ENCODE peak calls at places on chromosomes 2 and 18, in four cellular contexts. E, C, M and B are unnamed samples.

GRCh38 chr2:128834853-128835252 is 516.2 kb upstream of the HS6ST1 start:
- DNase-seq in E (no peak), C (no peak), M (no peak), B (no peak)

GRCh38 chr2:3523551-3524041 is 4.3 kb upstream of the ADI1 start:
- DNase-seq in E (no peak), C (peak), M (peak), B (no peak)

GRCh38 chr2:237128026-237128703 is 42.5 kb downstream of the COPS8 start:
- DNase-seq in E (no peak), C (peak), M (peak), B (no peak)

GRCh38 chr2:213015387-213016165 is 135.8 kb downstream of the IKZF2 start:
- DNase-seq in E (peak), C (no peak), M (no peak), B (no peak)

GRCh38 chr2:241844066-241844728 is 14.5 kb downstream of the PDCD1 start:
- DNase-seq in E (no peak), C (no peak), M (peak), B (peak)

GRCh38 chr2:20187331-20187730 is 37.6 kb downstream of the SDC1 start:
- DNase-seq in E (no peak), C (no peak), M (no peak), B (no peak)

GRCh38 chr2:74893332-74893731 is 59.4 kb downstream of the HK2 start:
- DNase-seq in E (no peak), C (no peak), M (no peak), B (no peak)

GRCh38 chr18:39966275-39966674 is 1988.8 kb upstream of the PIK3C3 start:
- DNase-seq in E (no peak), C (no peak), M (no peak), B (no peak)

GRCh38 chr2:109454764-109455394 is 158.9 kb downstream of the SEPTIN10 start:
- DNase-seq in E (no peak), C (no peak), M (no peak), B (no peak)

GRCh38 chr2:13616059-13616458 is 899.3 kb downstream of the TRIB2 start:
- DNase-seq in E (no peak), C (no peak), M (no peak), B (no peak)

GRCh38 chr2:100786297-100786658 is 33.7 kb upstream of the NPAS2 start:
- DNase-seq in E (no peak), C (no peak), M (no peak), B (no peak)

GRCh38 chr2:148173168-148173567 is 152.3 kb downstream of the MBD5 start:
- DNase-seq in E (no peak), C (no peak), M (no peak), B (no peak)

GRCh38 chr18:48776161-48776555 is 174.6 kb downstream of the SMAD7 start:
- DNase-seq in E (no peak), C (no peak), M (no peak), B (no peak)

GRCh38 chr2:36678856-36679255 is 17.7 kb upstream of the VIT start:
- DNase-seq in E (no peak), C (no peak), M (no peak), B (no peak)

GRCh38 chr2:46487667-46488333 is 8.4 kb downstream of the TMEM247 start:
- DNase-seq in E (no peak), C (no peak), M (no peak), B (peak)

GRCh38 chr2:38509322-38509946 is 93.3 kb downstream of the HNRNPLL start:
- DNase-seq in E (no peak), C (no peak), M (no peak), B (no peak)

GRCh38 chr2:175445276-175445675 is 263.8 kb upstream of the ATP5MC3 start:
- DNase-seq in E (no peak), C (peak), M (no peak), B (no peak)

GRCh38 chr2:27431395-27431794 is 3.0 kb downstream of the NRBP1 start:
- DNase-seq in E (no peak), C (peak), M (no peak), B (no peak)

GRCh38 chr2:128433911-128434550 is 115.4 kb upstream of the HS6ST1 start:
- DNase-seq in E (no peak), C (no peak), M (no peak), B (no peak)

GRCh38 chr2:70098032-70098431 is 10.8 kb downstream of the PCBP1 start:
- DNase-seq in E (no peak), C (no peak), M (no peak), B (no peak)

GRCh38 chr2:70095833-70096670 is 8.8 kb downstream of the PCBP1 start:
- DNase-seq in E (no peak), C (no peak), M (no peak), B (no peak)

GRCh38 chr2:70094171-70094977 is 7.1 kb downstream of the PCBP1 start:
- DNase-seq in E (no peak), C (peak), M (no peak), B (no peak)

GRCh38 chr2:70091816-70092215 is 4.5 kb downstream of the PCBP1 start:
- DNase-seq in E (no peak), C (no peak), M (no peak), B (no peak)

GRCh38 chr2:70094978-70095832 is 7.9 kb downstream of the PCBP1 start:
- DNase-seq in E (no peak), C (peak), M (no peak), B (no peak)
- TF ChIP-seq USF2 in E (no peak), C (no peak), M (no peak), B (no peak)

GRCh38 chr2:47657886-47658577 is 124.9 kb upstream of the MSH6 start:
- DNase-seq in E (no peak), C (no peak), M (no peak), B (no peak)
- TF ChIP-seq FOXM1 in E (no peak), C (no peak), M (no peak), B (no peak)

GRCh38 chr2:99552529-99552928 is 62.7 kb upstream of the REV1 start:
- DNase-seq in E (no peak), C (no peak), M (peak), B (no peak)

GRCh38 chr2:99559075-99559662 is 69.4 kb upstream of the REV1 start:
- DNase-seq in E (no peak), C (peak), M (peak), B (peak)

GRCh38 chr2:99554238-99554637 is 64.4 kb upstream of the REV1 start:
- DNase-seq in E (no peak), C (no peak), M (no peak), B (no peak)

GRCh38 chr2:99550368-99550767 is 60.6 kb upstream of the REV1 start:
- DNase-seq in E (no peak), C (no peak), M (no peak), B (no peak)

DNA sequence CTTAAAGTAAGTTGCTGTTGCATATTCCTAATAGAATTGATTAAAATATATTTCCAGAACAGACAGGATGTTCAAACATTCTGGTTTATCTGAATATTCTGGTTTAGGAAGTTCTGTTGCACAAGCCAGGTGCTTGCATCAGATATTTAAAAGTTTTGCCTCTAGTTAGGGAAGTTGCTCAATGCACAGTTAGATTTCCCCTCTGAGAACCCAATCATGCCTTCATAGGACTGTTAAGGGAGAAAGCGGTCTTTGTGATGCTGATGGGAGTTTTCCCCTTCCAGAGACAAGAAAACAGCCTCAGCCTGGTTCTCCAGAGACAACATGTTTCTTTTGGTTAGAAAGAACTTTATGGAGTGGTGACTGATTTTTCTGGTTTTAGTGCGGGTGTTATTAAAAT is 65.6 kb upstream of the REV1 start:
- DNase-seq in E (no peak), C (no peak), M (no peak), B (no peak)
- H3K27ac ChIP-seq in E (no peak), C (no peak), M (no peak), B (no peak)

GRCh38 chr2:43088148-43089073 is 138.0 kb downstream of the ZFP36L2 start:
- DNase-seq in E (no peak), C (peak), M (no peak), B (no peak)

GRCh38 chr2:43097650-43098049 is 128.8 kb downstream of the ZFP36L2 start:
- DNase-seq in E (no peak), C (no peak), M (no peak), B (no peak)

GRCh38 chr2:43090317-43090716 is 136.1 kb downstream of the ZFP36L2 start:
- DNase-seq in E (no peak), C (no peak), M (no peak), B (no peak)

GRCh38 chr2:43095533-43096295 is 130.7 kb downstream of the ZFP36L2 start:
- DNase-seq in E (no peak), C (no peak), M (no peak), B (no peak)

DNA sequence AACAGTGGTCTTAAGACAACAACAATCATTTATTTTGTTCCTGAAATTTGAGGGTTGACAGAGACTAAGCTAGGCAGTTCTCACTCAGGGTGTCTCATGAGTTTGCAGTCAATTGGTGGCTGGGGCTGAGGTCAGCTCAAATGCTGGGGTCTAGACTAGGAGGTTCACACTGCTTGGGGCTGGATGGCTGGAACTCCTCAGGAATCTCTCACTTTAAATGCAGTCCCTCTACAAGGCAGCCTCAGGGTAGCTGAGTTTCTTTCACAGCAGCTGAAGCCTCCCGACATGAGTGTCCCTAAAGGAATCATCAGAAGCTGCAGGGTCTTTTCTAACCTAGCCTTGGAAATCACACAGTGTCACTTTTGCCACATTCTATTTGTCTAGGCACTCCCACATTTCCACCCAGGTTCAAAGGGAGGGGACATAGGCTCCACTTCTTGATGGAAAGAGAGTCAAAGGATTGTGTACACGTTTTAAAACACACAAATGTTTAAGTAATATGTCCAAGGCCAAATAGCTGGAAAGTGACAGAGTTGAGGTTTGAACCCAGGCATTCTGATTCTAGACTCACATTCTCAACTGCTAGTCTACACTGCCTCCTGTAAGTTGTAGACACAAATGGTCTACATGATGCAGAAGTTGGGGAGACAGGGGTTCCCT is 133.8 kb downstream of the ZFP36L2 start:
- DNase-seq in E (no peak), C (peak), M (no peak), B (no peak)
- TF ChIP-seq USF2 in E (no peak), C (no peak), M (no peak), B (no peak)

GRCh38 chr2:400988-401679 is 113.2 kb upstream of the ALKAL2 start:
- DNase-seq in E (no peak), C (no peak), M (no peak), B (no peak)

GRCh38 chr2:403682-404081 is 115.8 kb upstream of the ALKAL2 start:
- DNase-seq in E (no peak), C (no peak), M (no peak), B (no peak)

GRCh38 chr2:404581-404980 is 116.7 kb upstream of the ALKAL2 start:
- DNase-seq in E (no peak), C (no peak), M (no peak), B (no peak)

GRCh38 chr2:402206-402605 is 114.3 kb upstream of the ALKAL2 start:
- DNase-seq in E (no peak), C (no peak), M (no peak), B (no peak)

GRCh38 chr2:402721-403120 is 114.8 kb upstream of the ALKAL2 start:
- DNase-seq in E (no peak), C (no peak), M (no peak), B (no peak)
- TF ChIP-seq FOXM1 in E (no peak), C (no peak), M (no peak), B (no peak)

DNA sequence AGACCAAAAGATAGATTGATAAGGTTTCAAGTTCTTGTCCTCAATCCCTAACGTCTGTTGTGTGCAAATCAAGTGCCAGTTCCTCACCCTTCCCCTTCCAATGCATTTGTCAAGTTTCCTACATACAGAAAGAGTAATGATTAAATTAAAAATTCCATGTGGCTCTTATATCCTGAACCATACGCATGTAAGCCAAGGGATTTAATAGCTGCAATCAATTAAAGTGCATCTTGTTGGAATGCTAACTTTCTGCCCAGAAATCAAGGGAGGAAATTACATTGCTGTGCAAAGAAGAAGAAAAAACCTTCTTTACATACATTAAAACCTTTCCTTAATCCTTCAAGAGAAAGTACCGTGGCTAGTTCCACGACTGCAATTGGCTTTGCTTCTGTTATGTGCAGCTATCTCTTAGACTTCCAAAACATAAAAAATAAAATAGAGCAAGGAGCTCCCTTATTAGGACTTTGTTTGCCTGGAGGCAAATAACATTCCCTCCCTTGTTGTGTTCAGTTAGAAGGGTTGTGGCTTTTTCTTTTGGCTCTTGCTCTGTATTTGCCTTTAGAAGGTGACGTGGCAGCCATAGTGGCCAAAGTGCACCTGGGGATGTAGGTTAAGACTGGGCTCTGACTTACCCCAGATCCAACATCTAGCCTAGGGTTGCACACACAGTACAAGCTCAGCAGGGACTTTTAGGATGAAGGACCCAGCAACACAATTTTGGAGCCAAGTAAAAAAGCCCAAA is 158.3 kb downstream of the ANTXR1 start:
- DNase-seq in E (no peak), C (peak), M (no peak), B (no peak)
- H3K27ac ChIP-seq in E (no peak), C (peak), M (peak), B (no peak)

GRCh38 chr2:201642579-201643215 is 606 bp downstream of the TMEM237 start:
- DNase-seq in E (peak), C (peak), M (peak), B (peak)

GRCh38 chr2:201642086-201642578 is 1.2 kb downstream of the TMEM237 start:
- DNase-seq in E (peak), C (no peak), M (no peak), B (no peak)

GRCh38 chr2:201644001-201644400 is 698 bp upstream of the TMEM237 start:
- DNase-seq in E (no peak), C (no peak), M (no peak), B (no peak)

GRCh38 chr2:201639205-201639604 is 4.1 kb downstream of the TMEM237 start:
- DNase-seq in E (no peak), C (no peak), M (no peak), B (no peak)

DNA sequence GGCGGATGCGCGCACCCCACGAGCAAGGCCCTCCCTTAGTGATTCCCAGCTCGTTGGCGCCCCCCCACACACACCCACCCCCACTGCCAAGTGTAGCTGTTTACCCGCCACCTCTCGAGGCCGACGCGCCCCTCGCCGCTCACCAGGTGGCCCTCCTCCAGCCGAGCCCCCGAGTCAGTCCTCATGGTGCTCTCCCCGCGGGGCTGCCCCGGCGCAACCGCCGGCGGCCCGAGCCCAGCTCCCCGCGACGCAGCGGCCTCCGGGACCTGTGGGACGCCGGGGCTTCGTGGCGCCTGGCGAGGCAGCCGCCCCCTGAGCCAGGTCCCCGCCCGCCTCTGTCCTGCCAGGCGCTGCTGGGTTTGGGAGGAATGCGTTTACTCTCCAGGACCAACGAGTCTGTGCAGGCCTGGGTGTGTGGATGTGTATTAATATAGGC is at the start of gene TMEM237:
- DNase-seq in E (no peak), C (peak), M (peak), B (peak)
- TF ChIP-seq USF2 in E (no peak), C (no peak), M (no peak), B (no peak)

DNA sequence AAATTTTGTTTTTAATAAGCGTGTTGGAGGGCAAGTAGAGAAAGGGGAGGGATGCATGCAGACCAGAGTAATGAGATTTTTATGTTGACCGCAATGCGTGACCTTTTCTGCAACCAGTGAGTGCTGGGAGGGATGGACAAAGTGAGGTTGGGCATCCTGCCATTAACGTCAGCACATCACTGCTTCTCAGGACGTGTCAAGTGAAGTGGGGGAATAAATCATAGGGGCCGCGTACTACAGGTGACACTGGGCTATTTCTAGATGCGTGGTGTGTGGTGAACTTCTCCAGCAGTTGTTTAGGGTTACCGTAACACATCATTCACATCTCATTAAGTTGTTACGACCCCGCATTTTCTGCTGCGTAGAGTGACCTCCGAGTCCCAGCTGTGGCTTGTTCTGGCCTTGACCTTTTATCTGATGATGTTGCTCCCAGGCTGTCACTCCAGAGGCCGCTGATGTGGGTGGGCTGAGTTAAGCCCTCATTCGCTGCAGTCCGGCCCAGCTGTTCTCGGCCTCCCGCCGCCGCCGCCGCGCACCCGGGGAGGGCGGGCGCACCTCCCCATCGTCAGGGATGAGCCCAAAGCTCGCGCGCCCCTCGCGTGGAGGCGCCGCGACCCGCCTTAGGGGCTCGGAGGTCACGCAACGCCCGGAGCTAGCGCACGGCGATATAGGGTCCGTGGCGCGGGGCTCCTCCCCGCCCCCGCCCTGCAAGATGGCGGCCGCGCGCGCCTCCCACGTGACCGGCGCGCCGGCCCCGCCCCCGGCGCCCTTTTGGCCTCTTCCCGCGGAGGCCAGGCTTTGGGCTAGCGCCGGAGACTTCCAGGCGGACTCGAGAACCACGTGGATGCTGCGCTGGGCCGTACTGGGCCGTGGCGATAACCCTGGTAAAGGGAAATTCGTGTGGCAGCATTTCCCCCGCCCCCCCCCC is 3.5 kb downstream of the ZCCHC2 start:
- DNase-seq in E (peak), C (peak), M (peak), B (peak)
- TF ChIP-seq FOXM1 in E (no peak), C (no peak), M (no peak), B (no peak)